ENCODE peak calls at places on chromosomes 3 and 15, in eight cellular contexts. X, L, K, S, Z, M, T and Y are unnamed samples.

GRCh38 chr3:119557874-119558264 is 1.5 kb downstream of the CD80 start:
- DNase-seq in T (no peak), K (no peak), Z (no peak), S (no peak), M (no peak), X (no peak), L (no peak), Y (no peak)

GRCh38 chr15:71768184-71768583 is 42.2 kb upstream of the NR2E3 start:
- DNase-seq in Z (no peak), T (no peak), S (no peak), L (no peak), M (no peak), X (no peak), K (no peak), Y (no peak)

GRCh38 chr3:153087595-153088566 is 74.1 kb upstream of the RAP2B start:
- DNase-seq in L (no peak), Z (no peak), T (no peak), X (no peak), S (no peak), K (no peak), M (no peak), Y (no peak)

GRCh38 chr3:5232570-5232969 is 45.1 kb downstream of the EDEM1 start:
- DNase-seq in M (no peak), Z (peak; percentile 54), L (no peak), K (no peak), X (peak; percentile 21), S (no peak), T (no peak), Y (no peak)

GRCh38 chr3:71453319-71453718 is 130.2 kb downstream of the FOXP1 start:
- DNase-seq in T (no peak), X (no peak), S (no peak), M (no peak), L (no peak), Z (no peak), K (no peak), Y (no peak)

GRCh38 chr3:132228923-132229322 is 88.3 kb upstream of the ACP3 start:
- DNase-seq in Z (no peak), M (no peak), X (no peak), K (no peak), S (no peak), L (no peak), T (no peak), Y (no peak)

GRCh38 chr15:28110416-28110975 is 11.4 kb upstream of the OCA2 start:
- DNase-seq in T (no peak), M (no peak), K (no peak), X (peak; percentile 43), S (no peak), Z (no peak), L (no peak), Y (no peak)

GRCh38 chr3:62229908-62230307 is 143.4 kb downstream of the FEZF2 start:
- DNase-seq in S (no peak), T (no peak), X (no peak), Z (peak; percentile 56), M (no peak), L (no peak), K (no peak), Y (no peak)

GRCh38 chr3:57151021-57151449 is 14.1 kb downstream of the IL17RD start:
- DNase-seq in L (no peak), T (no peak), S (no peak), M (no peak), X (no peak), K (no peak), Z (no peak), Y (no peak)

GRCh38 chr15:100853676-100854440 is 25.8 kb upstream of the ALDH1A3 start:
- DNase-seq in X (peak; percentile 24), M (no peak), L (no peak), S (peak; percentile 62), T (no peak), K (no peak), Z (no peak), Y (no peak)

GRCh38 chr3:10268116-10268515 is 19.9 kb downstream of the TATDN2 start:
- DNase-seq in M (no peak), T (no peak), X (no peak), K (no peak), L (no peak), S (no peak), Z (no peak), Y (no peak)

GRCh38 chr3:132254076-132254755 is 63.0 kb upstream of the ACP3 start:
- DNase-seq in L (no peak), K (no peak), M (no peak), T (no peak), S (no peak), X (no peak), Z (no peak), Y (no peak)

GRCh38 chr15:82966671-82967071 is 14.2 kb upstream of the HOMER2 start:
- DNase-seq in T (no peak), K (no peak), Z (no peak), M (no peak), S (no peak), X (no peak), L (no peak), Y (no peak)

GRCh38 chr3:66609660-66610547 is 109.1 kb upstream of the LRIG1 start:
- DNase-seq in S (no peak), X (no peak), L (peak; percentile 57), M (no peak), K (no peak), T (no peak), Z (peak; percentile 72), Y (no peak)

GRCh38 chr3:99023590-99024192 is 122.2 kb upstream of the DCBLD2 start:
- DNase-seq in K (no peak), S (no peak), T (no peak), M (no peak), X (no peak), L (peak; percentile 4), Z (peak; percentile 28), Y (no peak)

GRCh38 chr3:156676467-156677119 is 2.2 kb downstream of the TIPARP start:
- DNase-seq in M (no peak), T (no peak), X (no peak), K (no peak), L (no peak), S (no peak), Z (no peak), Y (no peak)

GRCh38 chr15:90557651-90558084 is 27.9 kb downstream of the CRTC3 start:
- DNase-seq in T (peak; percentile 95), K (no peak), S (peak; percentile 93), L (no peak), X (peak; percentile 98), M (no peak), Z (no peak), Y (peak; percentile 82)

GRCh38 chr3:137105277-137105977 is 147.6 kb downstream of the IL20RB start:
- DNase-seq in K (no peak), X (peak; percentile 56), M (no peak), L (peak; percentile 80), T (no peak), Z (peak; percentile 83), S (no peak), Y (peak; percentile 20)

GRCh38 chr3:77414881-77415280 is 375.0 kb downstream of the ROBO2 start:
- DNase-seq in M (no peak), T (no peak), K (no peak), Z (no peak), S (no peak), L (no peak), X (no peak), Y (no peak)

GRCh38 chr3:107412376-107412775 is 35.1 kb downstream of the CCDC54 start:
- DNase-seq in T (no peak), M (no peak), K (no peak), S (no peak), Z (no peak), L (no peak), X (no peak), Y (no peak)

GRCh38 chr15:85627245-85627935 is 167.3 kb downstream of the KLHL25 start:
- DNase-seq in T (no peak), Z (no peak), S (no peak), M (no peak), L (no peak), K (no peak), X (no peak), Y (no peak)
- H3K4me1 ChIP-seq in T (no peaks in the 10 kb centered on the region), Z (no peaks in the 10 kb centered on the region), S (peaks cover 4% of the 10 kb centered on the region), M (peaks cover 61% of the 10 kb centered on the region), L (peaks cover 2% of the 10 kb centered on the region), K (peaks cover 34% of the 10 kb centered on the region), X (peaks cover 70% of the 10 kb centered on the region), Y (peaks cover 97% of the 10 kb centered on the region)

DNA sequence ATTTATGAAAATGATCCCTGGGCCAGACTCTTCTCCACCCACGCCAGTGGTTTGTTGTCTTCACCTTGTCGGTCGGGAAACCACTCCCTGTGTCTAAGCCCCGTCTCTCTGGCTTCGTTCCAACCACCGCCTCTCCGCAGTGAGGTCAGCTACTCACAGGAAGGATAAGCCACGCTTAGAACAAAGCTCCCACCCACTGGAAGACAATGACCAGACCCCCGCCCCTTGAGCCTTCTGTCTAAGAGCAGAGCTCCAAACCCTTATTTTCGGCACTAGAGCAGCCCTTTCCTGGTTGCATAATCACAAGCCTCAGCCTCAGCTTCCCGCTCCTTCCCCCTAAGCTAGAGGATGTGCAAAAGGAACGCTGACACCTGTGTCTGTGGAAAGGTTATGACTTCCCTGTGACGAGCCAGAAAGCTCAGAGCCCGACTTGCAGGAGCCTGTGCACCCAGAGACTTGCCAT is 114.9 kb upstream of the MEF2A start:
- DNase-seq in T (peak; percentile 90), S (peak; percentile 82), Z (no peak), M (no peak), K (peak; percentile 60), X (peak; percentile 90), L (no peak), Y (peak; percentile 91)
- H3K4me1 ChIP-seq in T (no peaks in the 10 kb centered on the region), S (peaks cover 8% of the 10 kb centered on the region), Z (no peaks in the 10 kb centered on the region), M (peaks cover 48% of the 10 kb centered on the region), K (peaks cover 55% of the 10 kb centered on the region), X (peaks cover 31% of the 10 kb centered on the region), L (peaks cover 4% of the 10 kb centered on the region), Y (peaks cover 50% of the 10 kb centered on the region)

DNA sequence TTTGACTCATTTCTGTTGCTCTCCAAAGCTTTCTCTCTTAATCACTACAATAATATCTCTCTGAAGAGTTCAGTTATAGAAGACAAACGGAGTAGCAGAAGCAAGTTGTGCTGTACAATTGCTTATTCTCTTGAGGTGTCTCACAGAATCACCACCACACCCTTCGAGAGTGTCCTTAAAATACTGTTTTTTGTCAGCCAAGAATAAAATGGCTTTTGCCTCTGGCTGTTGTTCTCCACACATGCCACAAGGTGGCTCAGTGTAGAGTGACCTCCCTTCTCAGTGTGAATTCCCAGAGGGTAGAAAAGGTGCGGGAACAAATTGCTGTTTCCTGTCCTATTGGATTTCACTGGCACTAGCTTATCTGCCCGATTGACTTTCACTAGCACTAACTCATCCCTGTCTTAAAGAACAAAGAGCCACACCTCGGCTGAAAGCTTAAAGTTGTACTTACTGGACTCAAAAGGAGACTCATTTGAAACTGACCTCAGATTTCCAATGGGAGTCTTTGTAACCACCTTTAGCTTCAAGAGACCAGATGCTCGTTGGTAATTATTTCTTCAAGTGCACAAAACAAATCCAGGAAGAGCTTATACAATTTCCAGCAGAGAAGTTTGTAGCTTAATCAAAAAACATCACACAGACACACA is 134.3 kb upstream of the SATB1 start:
- DNase-seq in T (no peak), L (peak; percentile 40), S (no peak), X (peak; percentile 53), M (no peak), Z (peak; percentile 90), K (no peak), Y (no peak)
- H3K4me1 ChIP-seq in T (no peaks in the 10 kb centered on the region), L (no peaks in the 10 kb centered on the region), S (no peaks in the 10 kb centered on the region), X (no peaks in the 10 kb centered on the region), M (peaks cover 5% of the 10 kb centered on the region), Z (no peaks in the 10 kb centered on the region), K (peaks cover 25% of the 10 kb centered on the region), Y (no peaks in the 10 kb centered on the region)

DNA sequence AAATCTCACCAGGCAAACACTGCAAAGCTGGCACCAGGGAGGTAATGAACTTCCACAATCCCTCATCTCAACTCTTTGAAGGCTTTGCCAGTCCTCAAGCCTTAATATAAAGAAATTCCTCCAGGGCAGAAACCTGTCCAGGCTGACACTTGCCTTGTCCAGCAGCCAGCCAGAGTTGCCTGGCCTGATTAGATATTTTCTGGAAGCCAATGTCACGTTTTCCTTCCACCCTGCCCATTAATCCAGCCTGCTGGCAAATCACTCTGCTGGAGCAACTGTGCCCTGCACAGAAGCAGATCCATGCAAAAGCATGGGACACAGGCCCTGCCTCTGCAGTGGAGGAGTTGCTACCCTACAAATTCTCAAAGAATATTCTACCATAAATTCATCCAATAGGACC is 56.5 kb downstream of the HEG1 start:
- DNase-seq in Z (no peak), T (no peak), L (no peak), S (no peak), M (no peak), K (no peak), X (no peak), Y (no peak)
- H3K4me1 ChIP-seq in Z (no peaks in the 10 kb centered on the region), T (no peaks in the 10 kb centered on the region), L (peaks cover 23% of the 10 kb centered on the region), S (no peaks in the 10 kb centered on the region), M (peaks cover 22% of the 10 kb centered on the region), K (peaks cover 17% of the 10 kb centered on the region), X (peaks cover 26% of the 10 kb centered on the region), Y (peaks cover 69% of the 10 kb centered on the region)